ENCODE peak calls at places on chromosomes 3 and 15, in ten cellular contexts. One of them, this sample, is unnamed.

GRCh38 chr3:129052675-129053074 is 7.9 kb upstream of the GP9 start:
- DNase-seq in heart right ventricle: peak; percentile 83
- DNase-seq in WERI-Rb-1: no peak
- DNase-seq in fibroblast of lung: no peak
- DNase-seq in neural progenitor cell: no peak
- DNase-seq in psoas muscle: no peak
- DNase-seq in right cardiac atrium: peak; percentile 88
- DNase-seq in neuronal stem cell: no peak
- DNase-seq in HCT116: no peak
- DNase-seq in tibial artery: peak; percentile 76
- DNase-seq in this sample: no peak

GRCh38 chr15:82936966-82937647 is 15.4 kb downstream of the HOMER2 start:
- DNase-seq in tibial artery: no peak
- DNase-seq in right cardiac atrium: no peak
- DNase-seq in HCT116: no peak
- DNase-seq in WERI-Rb-1: no peak
- DNase-seq in psoas muscle: peak; percentile 30
- DNase-seq in heart right ventricle: no peak
- DNase-seq in neuronal stem cell: no peak
- DNase-seq in neural progenitor cell: no peak
- DNase-seq in fibroblast of lung: no peak
- DNase-seq in this sample: no peak

GRCh38 chr3:59772416-59773408 is 722.9 kb upstream of the CFAP20DC start:
- DNase-seq in neuronal stem cell: no peak
- DNase-seq in psoas muscle: no peak
- DNase-seq in right cardiac atrium: no peak
- DNase-seq in WERI-Rb-1: no peak
- DNase-seq in fibroblast of lung: no peak
- DNase-seq in heart right ventricle: no peak
- DNase-seq in HCT116: no peak
- DNase-seq in tibial artery: no peak
- DNase-seq in neural progenitor cell: no peak
- DNase-seq in this sample: no peak

GRCh38 chr3:191809326-191809949 is 348.5 kb downstream of the PYDC2 start:
- DNase-seq in heart right ventricle: no peak
- DNase-seq in HCT116: no peak
- DNase-seq in neural progenitor cell: peak; percentile 4
- DNase-seq in right cardiac atrium: no peak
- DNase-seq in neuronal stem cell: no peak
- DNase-seq in fibroblast of lung: no peak
- DNase-seq in psoas muscle: no peak
- DNase-seq in tibial artery: no peak
- DNase-seq in WERI-Rb-1: peak; percentile 6
- DNase-seq in this sample: no peak

GRCh38 chr15:39553947-39554731 is 26.7 kb upstream of the THBS1 start:
- DNase-seq in fibroblast of lung: no peak
- DNase-seq in neural progenitor cell: no peak
- DNase-seq in neuronal stem cell: no peak
- DNase-seq in HCT116: no peak
- DNase-seq in heart right ventricle: no peak
- DNase-seq in tibial artery: no peak
- DNase-seq in psoas muscle: no peak
- DNase-seq in WERI-Rb-1: no peak
- DNase-seq in right cardiac atrium: no peak
- DNase-seq in this sample: no peak

GRCh38 chr15:88915354-88915753 is 2.2 kb upstream of the MFGE8 start:
- DNase-seq in right cardiac atrium: no peak
- DNase-seq in HCT116: no peak
- DNase-seq in heart right ventricle: no peak
- DNase-seq in fibroblast of lung: no peak
- DNase-seq in neural progenitor cell: no peak
- DNase-seq in tibial artery: peak; percentile 61
- DNase-seq in psoas muscle: no peak
- DNase-seq in WERI-Rb-1: no peak
- DNase-seq in neuronal stem cell: no peak
- DNase-seq in this sample: no peak

GRCh38 chr3:25009665-25010064 is 418.4 kb upstream of the RARB start:
- DNase-seq in HCT116: no peak
- DNase-seq in fibroblast of lung: no peak
- DNase-seq in neuronal stem cell: no peak
- DNase-seq in heart right ventricle: no peak
- DNase-seq in WERI-Rb-1: peak; percentile 39
- DNase-seq in right cardiac atrium: no peak
- DNase-seq in psoas muscle: no peak
- DNase-seq in tibial artery: no peak
- DNase-seq in neural progenitor cell: no peak
- DNase-seq in this sample: no peak

GRCh38 chr3:138686771-138687221 is 78.2 kb downstream of the FAIM start:
- DNase-seq in neuronal stem cell: no peak
- DNase-seq in fibroblast of lung: peak; percentile 83
- DNase-seq in neural progenitor cell: no peak
- DNase-seq in psoas muscle: no peak
- DNase-seq in tibial artery: no peak
- DNase-seq in HCT116: no peak
- DNase-seq in WERI-Rb-1: no peak
- DNase-seq in right cardiac atrium: no peak
- DNase-seq in heart right ventricle: no peak
- DNase-seq in this sample: no peak

GRCh38 chr15:65084500-65085206 is 8.1 kb downstream of the KBTBD13 start:
- DNase-seq in neuronal stem cell: no peak
- DNase-seq in HCT116: no peak
- DNase-seq in tibial artery: peak; percentile 58
- DNase-seq in heart right ventricle: no peak
- DNase-seq in fibroblast of lung: no peak
- DNase-seq in neural progenitor cell: no peak
- DNase-seq in right cardiac atrium: no peak
- DNase-seq in psoas muscle: no peak
- DNase-seq in WERI-Rb-1: no peak
- DNase-seq in this sample: no peak

GRCh38 chr3:173618703-173619102 is 221.2 kb downstream of the NLGN1 start:
- DNase-seq in fibroblast of lung: no peak
- DNase-seq in WERI-Rb-1: no peak
- DNase-seq in psoas muscle: no peak
- DNase-seq in neuronal stem cell: no peak
- DNase-seq in right cardiac atrium: peak; percentile 26
- DNase-seq in HCT116: no peak
- DNase-seq in neural progenitor cell: no peak
- DNase-seq in heart right ventricle: peak; percentile 23
- DNase-seq in tibial artery: no peak
- DNase-seq in this sample: no peak

GRCh38 chr3:104102386-104102785 is 1264.3 kb upstream of the ALCAM start:
- DNase-seq in psoas muscle: no peak
- DNase-seq in neural progenitor cell: peak; percentile 64
- DNase-seq in tibial artery: no peak
- DNase-seq in right cardiac atrium: no peak
- DNase-seq in heart right ventricle: no peak
- DNase-seq in HCT116: peak; percentile 45
- DNase-seq in WERI-Rb-1: peak; percentile 57
- DNase-seq in neuronal stem cell: peak; percentile 43
- DNase-seq in fibroblast of lung: peak; percentile 59
- DNase-seq in this sample: peak; percentile 34

GRCh38 chr15:31511707-31512310 is 185.2 kb downstream of the KLF13 start:
- DNase-seq in WERI-Rb-1: no peak
- DNase-seq in right cardiac atrium: no peak
- DNase-seq in heart right ventricle: no peak
- DNase-seq in psoas muscle: no peak
- DNase-seq in fibroblast of lung: no peak
- DNase-seq in neural progenitor cell: no peak
- DNase-seq in neuronal stem cell: no peak
- DNase-seq in tibial artery: no peak
- DNase-seq in HCT116: no peak
- DNase-seq in this sample: no peak

GRCh38 chr15:99424978-99425665 is 140.7 kb upstream of the MEF2A start:
- DNase-seq in psoas muscle: no peak
- DNase-seq in right cardiac atrium: peak; percentile 69
- DNase-seq in heart right ventricle: peak; percentile 80
- DNase-seq in tibial artery: peak; percentile 81
- DNase-seq in neuronal stem cell: no peak
- DNase-seq in neural progenitor cell: no peak
- DNase-seq in HCT116: no peak
- DNase-seq in fibroblast of lung: peak; percentile 90
- DNase-seq in WERI-Rb-1: no peak
- DNase-seq in this sample: no peak

DNA sequence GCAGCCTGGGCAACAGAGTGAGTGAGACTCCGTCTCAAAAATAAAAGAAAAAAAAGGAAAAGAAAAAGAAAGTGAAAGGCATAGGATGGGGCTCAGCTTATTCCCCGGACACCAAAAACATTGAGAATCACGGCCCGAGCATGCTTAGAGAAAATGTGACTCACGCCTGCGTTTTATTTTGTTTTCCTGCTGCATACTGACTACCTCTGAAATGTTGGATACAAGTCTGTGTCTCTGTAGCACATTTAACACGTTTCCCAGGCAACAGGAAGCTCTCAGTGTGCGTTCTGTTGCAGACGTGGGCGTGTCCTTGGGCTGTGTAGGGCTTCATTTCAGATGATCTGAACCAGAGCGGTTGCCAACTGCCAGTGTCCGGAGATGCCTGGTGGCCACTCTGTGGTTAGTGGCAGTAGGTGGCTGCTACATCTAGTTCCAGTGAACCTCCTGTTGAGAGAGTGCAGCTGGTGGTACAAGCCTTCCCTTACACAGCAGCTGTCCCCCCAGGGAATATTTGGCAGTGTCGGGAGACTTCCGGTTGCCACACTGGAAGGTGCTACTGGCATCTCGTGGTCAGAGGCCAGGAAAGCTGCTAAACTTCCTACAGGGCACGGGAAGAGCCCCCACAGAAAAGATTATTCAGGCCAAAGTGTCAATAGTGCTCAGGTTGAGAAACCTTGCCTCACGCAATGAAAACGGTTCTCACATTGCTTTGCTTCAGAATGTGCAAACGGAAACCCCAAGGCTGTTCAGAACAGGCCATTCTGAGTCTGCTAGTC is 3.0 kb downstream of the SLC51A start:
- DNase-seq in right cardiac atrium: peak; percentile 85
- DNase-seq in neural progenitor cell: peak; percentile 33
- DNase-seq in psoas muscle: peak; percentile 65
- DNase-seq in tibial artery: peak; percentile 75
- DNase-seq in neuronal stem cell: no peak
- DNase-seq in fibroblast of lung: peak; percentile 83
- DNase-seq in WERI-Rb-1: no peak
- DNase-seq in HCT116: no peak
- DNase-seq in heart right ventricle: peak; percentile 63
- DNase-seq in this sample: no peak
- H3K4me3 ChIP-seq in right cardiac atrium: no peak overlapping the region
- H3K4me3 ChIP-seq in neural progenitor cell: no peak overlapping the region
- H3K4me3 ChIP-seq in psoas muscle: peak overlapping the region; percentile 25
- H3K4me3 ChIP-seq in tibial artery: peak overlapping the region; percentile 27
- H3K4me3 ChIP-seq in neuronal stem cell: peak overlapping the region; percentile 33
- H3K4me3 ChIP-seq in fibroblast of lung: peak overlapping the region; percentile 50
- H3K4me3 ChIP-seq in WERI-Rb-1: no peak overlapping the region
- H3K4me3 ChIP-seq in HCT116: no peak overlapping the region
- H3K4me3 ChIP-seq in heart right ventricle: peak overlapping the region; percentile 34
- H3K4me3 ChIP-seq in this sample: no peak overlapping the region

GRCh38 chr15:61228025-61228901 is 839 bp downstream of the RORA start:
- DNase-seq in WERI-Rb-1: peak; percentile 29
- DNase-seq in heart right ventricle: peak; percentile 6
- DNase-seq in psoas muscle: no peak
- DNase-seq in right cardiac atrium: peak; percentile 58
- DNase-seq in neural progenitor cell: peak; percentile 54
- DNase-seq in HCT116: no peak
- DNase-seq in neuronal stem cell: peak; percentile 18
- DNase-seq in fibroblast of lung: peak; percentile 45
- DNase-seq in tibial artery: no peak
- DNase-seq in this sample: no peak

GRCh38 chr15:61232266-61232665 is 3.2 kb upstream of the RORA start:
- DNase-seq in psoas muscle: no peak
- DNase-seq in right cardiac atrium: no peak
- DNase-seq in neural progenitor cell: no peak
- DNase-seq in HCT116: no peak
- DNase-seq in tibial artery: no peak
- DNase-seq in heart right ventricle: no peak
- DNase-seq in neuronal stem cell: no peak
- DNase-seq in fibroblast of lung: no peak
- DNase-seq in WERI-Rb-1: peak; percentile 8
- DNase-seq in this sample: no peak

GRCh38 chr15:61227269-61228024 is 1.7 kb downstream of the RORA start:
- DNase-seq in psoas muscle: peak; percentile 24
- DNase-seq in neural progenitor cell: peak; percentile 55
- DNase-seq in HCT116: no peak
- DNase-seq in neuronal stem cell: peak; percentile 9
- DNase-seq in right cardiac atrium: peak; percentile 51
- DNase-seq in fibroblast of lung: peak; percentile 52
- DNase-seq in WERI-Rb-1: peak; percentile 50
- DNase-seq in tibial artery: no peak
- DNase-seq in heart right ventricle: peak; percentile 15
- DNase-seq in this sample: no peak

GRCh38 chr15:61222010-61222409 is 7.1 kb downstream of the RORA start:
- DNase-seq in psoas muscle: no peak
- DNase-seq in neuronal stem cell: no peak
- DNase-seq in right cardiac atrium: no peak
- DNase-seq in heart right ventricle: no peak
- DNase-seq in neural progenitor cell: no peak
- DNase-seq in fibroblast of lung: no peak
- DNase-seq in HCT116: no peak
- DNase-seq in tibial artery: no peak
- DNase-seq in WERI-Rb-1: no peak
- DNase-seq in this sample: no peak

GRCh38 chr15:61226313-61227250 is 2.5 kb downstream of the RORA start:
- DNase-seq in heart right ventricle: no peak
- DNase-seq in neural progenitor cell: no peak
- DNase-seq in right cardiac atrium: no peak
- DNase-seq in WERI-Rb-1: peak; percentile 18
- DNase-seq in fibroblast of lung: peak; percentile 16
- DNase-seq in tibial artery: no peak
- DNase-seq in HCT116: no peak
- DNase-seq in neuronal stem cell: no peak
- DNase-seq in psoas muscle: no peak
- DNase-seq in this sample: no peak
- H3K4me3 ChIP-seq in heart right ventricle: peak overlapping the region; percentile 78
- H3K4me3 ChIP-seq in neural progenitor cell: peak overlapping the region; percentile 91
- H3K4me3 ChIP-seq in right cardiac atrium: peak overlapping the region; percentile 99
- H3K4me3 ChIP-seq in WERI-Rb-1: peak overlapping the region; percentile 90
- H3K4me3 ChIP-seq in fibroblast of lung: peak overlapping the region; percentile 77
- H3K4me3 ChIP-seq in tibial artery: peak overlapping the region; percentile 69
- H3K4me3 ChIP-seq in HCT116: no peak overlapping the region
- H3K4me3 ChIP-seq in neuronal stem cell: peak overlapping the region; percentile 62
- H3K4me3 ChIP-seq in psoas muscle: peak overlapping the region; percentile 75
- H3K4me3 ChIP-seq in this sample: no peak overlapping the region

GRCh38 chr15:70916531-70916930 is 23.9 kb downstream of the LRRC49 start:
- DNase-seq in HCT116: no peak
- DNase-seq in tibial artery: no peak
- DNase-seq in psoas muscle: no peak
- DNase-seq in fibroblast of lung: no peak
- DNase-seq in neural progenitor cell: no peak
- DNase-seq in WERI-Rb-1: peak; percentile 16
- DNase-seq in heart right ventricle: no peak
- DNase-seq in neuronal stem cell: no peak
- DNase-seq in right cardiac atrium: no peak
- DNase-seq in this sample: no peak
- H3K4me3 ChIP-seq in HCT116: no peak overlapping the region
- H3K4me3 ChIP-seq in tibial artery: no peak overlapping the region
- H3K4me3 ChIP-seq in psoas muscle: no peak overlapping the region
- H3K4me3 ChIP-seq in fibroblast of lung: no peak overlapping the region
- H3K4me3 ChIP-seq in neural progenitor cell: no peak overlapping the region
- H3K4me3 ChIP-seq in WERI-Rb-1: no peak overlapping the region
- H3K4me3 ChIP-seq in heart right ventricle: no peak overlapping the region
- H3K4me3 ChIP-seq in neuronal stem cell: no peak overlapping the region
- H3K4me3 ChIP-seq in right cardiac atrium: no peak overlapping the region
- H3K4me3 ChIP-seq in this sample: no peak overlapping the region

GRCh38 chr3:48563382-48563918 is at the start of gene UCN2:
- DNase-seq in neural progenitor cell: no peak
- DNase-seq in fibroblast of lung: peak; percentile 47
- DNase-seq in WERI-Rb-1: peak; percentile 54
- DNase-seq in heart right ventricle: no peak
- DNase-seq in psoas muscle: no peak
- DNase-seq in HCT116: no peak
- DNase-seq in neuronal stem cell: no peak
- DNase-seq in right cardiac atrium: no peak
- DNase-seq in tibial artery: no peak
- DNase-seq in this sample: no peak
- H3K4me3 ChIP-seq in neural progenitor cell: no peak within 1 kb of the TSS
- H3K4me3 ChIP-seq in fibroblast of lung: no peak within 1 kb of the TSS
- H3K4me3 ChIP-seq in WERI-Rb-1: no peak within 1 kb of the TSS
- H3K4me3 ChIP-seq in heart right ventricle: no peak within 1 kb of the TSS
- H3K4me3 ChIP-seq in psoas muscle: no peak within 1 kb of the TSS
- H3K4me3 ChIP-seq in HCT116: peak within 1 kb of the TSS; percentile 24
- H3K4me3 ChIP-seq in neuronal stem cell: no peak within 1 kb of the TSS
- H3K4me3 ChIP-seq in right cardiac atrium: no peak within 1 kb of the TSS
- H3K4me3 ChIP-seq in tibial artery: no peak within 1 kb of the TSS
- H3K4me3 ChIP-seq in this sample: no peak within 1 kb of the TSS

This sample was measured in Caco-2.